ENCODE peak calls at places on chromosome 11, in seven cellular contexts. One of them, this sample, is unnamed.
A peak's percentile ranks its signal among the peaks of the same experiment; 100 is the strongest.

GRCh38 chr11:125327494-125328130 is 163.1 kb downstream of the PKNOX2 start:
- DNase-seq in GM12891: no peak
- DNase-seq in upper lobe of left lung: no peak
- DNase-seq in GM12892: no peak
- DNase-seq in HL-60: no peak
- DNase-seq in HCT116: no peak
- DNase-seq in Panc1: no peak
- DNase-seq in this sample: no peak

GRCh38 chr11:133399855-133400625 is 132.3 kb downstream of the OPCML start:
- DNase-seq in GM12891: no peak
- DNase-seq in upper lobe of left lung: no peak
- DNase-seq in GM12892: no peak
- DNase-seq in HL-60: no peak
- DNase-seq in HCT116: no peak
- DNase-seq in Panc1: no peak
- DNase-seq in this sample: peak; percentile 53

GRCh38 chr11:13962562-13963168 is at the start of gene SPON1:
- DNase-seq in GM12891: peak; percentile 30
- DNase-seq in upper lobe of left lung: no peak
- DNase-seq in GM12892: peak; percentile 18
- DNase-seq in HL-60: no peak
- DNase-seq in HCT116: no peak
- DNase-seq in Panc1: no peak
- DNase-seq in this sample: no peak

GRCh38 chr11:64696045-64696444 is 27.0 kb downstream of the NRXN2 start:
- DNase-seq in GM12891: no peak
- DNase-seq in upper lobe of left lung: no peak
- DNase-seq in GM12892: no peak
- DNase-seq in HL-60: no peak
- DNase-seq in HCT116: no peak
- DNase-seq in Panc1: no peak
- DNase-seq in this sample: no peak

GRCh38 chr11:134045799-134046635 is 22.9 kb upstream of the JAM3 start:
- DNase-seq in GM12891: no peak
- DNase-seq in upper lobe of left lung: no peak
- DNase-seq in GM12892: no peak
- DNase-seq in HL-60: no peak
- DNase-seq in HCT116: no peak
- DNase-seq in Panc1: no peak
- DNase-seq in this sample: no peak

GRCh38 chr11:101169944-101170343 is 40.3 kb upstream of the PGR start:
- DNase-seq in GM12891: no peak
- DNase-seq in upper lobe of left lung: no peak
- DNase-seq in GM12892: no peak
- DNase-seq in HL-60: no peak
- DNase-seq in HCT116: no peak
- DNase-seq in Panc1: no peak
- DNase-seq in this sample: no peak

GRCh38 chr11:78798567-78799170 is 224.0 kb upstream of the NARS2 start:
- DNase-seq in GM12891: peak; percentile 33
- DNase-seq in upper lobe of left lung: peak; percentile 72
- DNase-seq in GM12892: peak; percentile 44
- DNase-seq in HL-60: peak; percentile 63
- DNase-seq in HCT116: peak; percentile 28
- DNase-seq in Panc1: peak; percentile 30
- DNase-seq in this sample: peak; percentile 93

GRCh38 chr11:14376920-14377319 is 17.9 kb upstream of the RRAS2 start:
- DNase-seq in GM12891: no peak
- DNase-seq in upper lobe of left lung: no peak
- DNase-seq in GM12892: no peak
- DNase-seq in HL-60: no peak
- DNase-seq in HCT116: no peak
- DNase-seq in Panc1: no peak
- DNase-seq in this sample: no peak

GRCh38 chr11:69109101-69109500 is 46.6 kb upstream of the SMIM38 start:
- DNase-seq in GM12891: no peak
- DNase-seq in upper lobe of left lung: no peak
- DNase-seq in GM12892: no peak
- DNase-seq in HL-60: no peak
- DNase-seq in HCT116: no peak
- DNase-seq in Panc1: no peak
- DNase-seq in this sample: no peak

GRCh38 chr11:117781650-117782049 is 15.4 kb downstream of the DSCAML1 start:
- DNase-seq in GM12891: no peak
- DNase-seq in upper lobe of left lung: no peak
- DNase-seq in GM12892: no peak
- DNase-seq in HL-60: no peak
- DNase-seq in HCT116: no peak
- DNase-seq in Panc1: no peak
- DNase-seq in this sample: no peak

GRCh38 chr11:26227311-26227710 is 104.6 kb upstream of the ANO3 start:
- DNase-seq in GM12891: no peak
- DNase-seq in upper lobe of left lung: no peak
- DNase-seq in GM12892: no peak
- DNase-seq in HL-60: no peak
- DNase-seq in HCT116: no peak
- DNase-seq in Panc1: peak; percentile 65
- DNase-seq in this sample: no peak

GRCh38 chr11:122748968-122749687 is 89.2 kb upstream of the CRTAM start:
- DNase-seq in GM12891: peak; percentile 46
- DNase-seq in upper lobe of left lung: peak; percentile 70
- DNase-seq in GM12892: peak; percentile 48
- DNase-seq in HL-60: peak; percentile 73
- DNase-seq in HCT116: no peak
- DNase-seq in Panc1: no peak
- DNase-seq in this sample: no peak
- TF ChIP-seq POLR2AphosphoS5 in GM12891: no peak
- TF ChIP-seq POLR2AphosphoS5 in upper lobe of left lung: peak; percentile 69
- TF ChIP-seq POLR2AphosphoS5 in GM12892: no peak
- TF ChIP-seq POLR2AphosphoS5 in HL-60: no peak
- TF ChIP-seq POLR2AphosphoS5 in HCT116: no peak
- TF ChIP-seq POLR2AphosphoS5 in Panc1: no peak
- TF ChIP-seq POLR2AphosphoS5 in this sample: no peak

DNA sequence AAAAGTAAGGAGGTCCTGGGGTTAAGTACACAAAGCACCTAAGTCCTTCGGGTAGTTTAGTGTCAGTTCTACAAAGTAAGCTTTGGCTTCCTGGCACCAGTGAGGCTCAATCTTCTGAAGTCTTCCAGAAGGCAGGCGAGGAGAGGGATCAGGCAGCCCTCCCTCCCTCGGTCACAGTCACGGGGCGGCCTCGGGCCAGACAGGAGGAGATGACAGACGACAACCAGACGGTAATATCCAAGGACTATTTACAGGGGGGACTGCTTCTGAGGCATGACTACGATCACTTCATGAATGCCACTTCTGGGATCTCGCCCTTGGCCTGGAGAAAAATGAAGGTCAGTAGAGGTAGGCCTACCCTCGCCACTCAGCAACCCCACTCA is 378 bp upstream of the TMEM223 start:
- DNase-seq in GM12891: no peak
- DNase-seq in upper lobe of left lung: no peak
- DNase-seq in GM12892: no peak
- DNase-seq in HL-60: no peak
- DNase-seq in HCT116: no peak
- DNase-seq in Panc1: no peak
- DNase-seq in this sample: no peak
- TF ChIP-seq POLR2AphosphoS5 in GM12891: peak; percentile 5
- TF ChIP-seq POLR2AphosphoS5 in upper lobe of left lung: no peak
- TF ChIP-seq POLR2AphosphoS5 in GM12892: no peak
- TF ChIP-seq POLR2AphosphoS5 in HL-60: no peak
- TF ChIP-seq POLR2AphosphoS5 in HCT116: no peak
- TF ChIP-seq POLR2AphosphoS5 in Panc1: no peak
- TF ChIP-seq POLR2AphosphoS5 in this sample: no peak

GRCh38 chr11:114110948-114111347 is 51.4 kb downstream of the ZBTB16 start:
- DNase-seq in GM12891: no peak
- DNase-seq in upper lobe of left lung: peak; percentile 54
- DNase-seq in GM12892: no peak
- DNase-seq in HL-60: no peak
- DNase-seq in HCT116: no peak
- DNase-seq in Panc1: no peak
- DNase-seq in this sample: no peak
- TF ChIP-seq POLR2AphosphoS5 in GM12891: no peak
- TF ChIP-seq POLR2AphosphoS5 in upper lobe of left lung: peak; percentile 77
- TF ChIP-seq POLR2AphosphoS5 in GM12892: no peak
- TF ChIP-seq POLR2AphosphoS5 in HL-60: no peak
- TF ChIP-seq POLR2AphosphoS5 in HCT116: no peak
- TF ChIP-seq POLR2AphosphoS5 in Panc1: no peak
- TF ChIP-seq POLR2AphosphoS5 in this sample: peak; percentile 71

DNA sequence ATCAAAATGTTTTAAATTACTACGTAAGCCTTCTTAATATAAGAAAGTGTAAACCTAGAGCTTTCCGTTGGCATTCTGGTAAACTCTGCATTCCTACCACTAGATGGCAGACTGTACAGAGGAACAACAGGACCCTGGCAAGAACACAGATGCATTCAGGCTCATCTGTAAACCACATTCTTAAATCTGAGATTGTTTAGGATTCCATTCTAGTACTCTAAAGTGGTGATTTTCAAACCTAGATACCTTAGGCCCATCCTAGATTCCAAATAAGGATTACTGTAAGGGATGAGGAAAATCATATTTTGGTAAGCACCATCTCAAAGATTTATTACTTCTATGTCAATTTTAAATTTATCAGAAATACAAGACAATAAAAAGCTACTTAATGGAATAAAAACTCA is 26.9 kb downstream of the PICALM start:
- DNase-seq in GM12891: peak; percentile 19
- DNase-seq in upper lobe of left lung: peak; percentile 72
- DNase-seq in GM12892: peak; percentile 13
- DNase-seq in HL-60: peak; percentile 75
- DNase-seq in HCT116: peak; percentile 76
- DNase-seq in Panc1: peak; percentile 90
- DNase-seq in this sample: no peak
- TF ChIP-seq POLR2AphosphoS5 in GM12891: no peak
- TF ChIP-seq POLR2AphosphoS5 in upper lobe of left lung: no peak
- TF ChIP-seq POLR2AphosphoS5 in GM12892: no peak
- TF ChIP-seq POLR2AphosphoS5 in HL-60: no peak
- TF ChIP-seq POLR2AphosphoS5 in HCT116: no peak
- TF ChIP-seq POLR2AphosphoS5 in Panc1: no peak
- TF ChIP-seq POLR2AphosphoS5 in this sample: peak; percentile 51

This sample was measured in esophagus muscularis mucosa.